ENCODE peak calls at places on chromosomes 5 and 9, in seven cellular contexts. Q, F, L, M, V, I and C are unnamed samples.

GRCh38 chr9:7058539-7058938 is 300.8 kb downstream of the KDM4C start:
- DNase-seq in M (no peak), L (no peak), V (no peak), Q (no peak), I (no peak), F (no peak), C (no peak)

GRCh38 chr5:176734756-176735342 is 75.5 kb upstream of the UNC5A start:
- DNase-seq in M (no peak), I (no peak), V (no peak), F (no peak), L (no peak), Q (no peak), C (no peak)

GRCh38 chr5:59206132-59206581 is 623.3 kb downstream of the RAB3C start:
- DNase-seq in F (peak), V (no peak), I (peak), M (no peak), Q (peak), L (peak), C (no peak)

GRCh38 chr5:128667148-128667547 is 129.1 kb upstream of the FBN2 start:
- DNase-seq in F (no peak), Q (no peak), I (peak), M (no peak), L (no peak), V (no peak), C (no peak)

GRCh38 chr5:134906811-134907210 is 1.9 kb downstream of the PCBD2 start:
- DNase-seq in F (no peak), Q (no peak), V (no peak), I (no peak), M (no peak), L (no peak), C (no peak)

GRCh38 chr5:81486711-81487110 is 92.8 kb upstream of the ACOT12 start:
- DNase-seq in V (no peak), I (peak), L (peak), M (no peak), F (no peak), Q (peak), C (no peak)

GRCh38 chr5:141326088-141326854 is 4.0 kb upstream of the PCDHGA1 start:
- DNase-seq in M (peak), L (peak), F (peak), V (peak), I (peak), Q (peak), C (no peak)

GRCh38 chr5:4229414-4229813 is 633.8 kb downstream of the IRX1 start:
- DNase-seq in I (no peak), M (no peak), F (no peak), Q (no peak), V (no peak), L (no peak), C (no peak)

GRCh38 chr5:179599100-179599499 is 24.4 kb downstream of the HNRNPH1 start:
- DNase-seq in F (no peak), V (no peak), Q (no peak), M (no peak), I (no peak), L (no peak), C (no peak)

GRCh38 chr9:87725900-87726709 is at the start of gene CTSL:
- DNase-seq in L (peak), Q (peak), M (peak), V (peak), F (peak), I (peak), C (peak)